ENCODE peak calls at places on chromosomes 13 and 19, in ten cellular contexts. One of them, this sample, is unnamed.

GRCh38 chr19:54502518-54503048 is at the start of gene LAIR2:
- ATAC-seq in HCT116: no peak
- ATAC-seq in upper lobe of left lung: no peak
- ATAC-seq in IMR-90: no peak
- ATAC-seq in gastrocnemius medialis: no peak
- ATAC-seq in right lobe of liver: no peak
- ATAC-seq in body of pancreas: no peak
- ATAC-seq in heart left ventricle: no peak
- ATAC-seq in HepG2: no peak
- ATAC-seq in K562: no peak
- ATAC-seq in this sample: no peak

GRCh38 chr19:782195-783043 is 14.8 kb upstream of the PTBP1 start:
- ATAC-seq in upper lobe of left lung: peak; percentile 42
- ATAC-seq in right lobe of liver: peak; percentile 55
- ATAC-seq in gastrocnemius medialis: peak; percentile 27
- ATAC-seq in IMR-90: peak; percentile 69
- ATAC-seq in body of pancreas: peak; percentile 82
- ATAC-seq in heart left ventricle: no peak
- ATAC-seq in HepG2: peak; percentile 85
- ATAC-seq in K562: peak; percentile 38
- ATAC-seq in HCT116: peak; percentile 77
- ATAC-seq in this sample: peak; percentile 18

GRCh38 chr13:100673831-100674362 is 698 bp downstream of the TMTC4 start:
- ATAC-seq in gastrocnemius medialis: peak; percentile 57
- ATAC-seq in HepG2: peak; percentile 8
- ATAC-seq in right lobe of liver: peak; percentile 20
- ATAC-seq in body of pancreas: peak; percentile 44
- ATAC-seq in heart left ventricle: no peak
- ATAC-seq in IMR-90: peak; percentile 11
- ATAC-seq in HCT116: peak; percentile 8
- ATAC-seq in upper lobe of left lung: peak; percentile 58
- ATAC-seq in K562: peak; percentile 38
- ATAC-seq in this sample: peak; percentile 42

GRCh38 chr13:33262069-33262487 is 23.5 kb downstream of the STARD13 start:
- ATAC-seq in right lobe of liver: peak; percentile 64
- ATAC-seq in HepG2: peak; percentile 86
- ATAC-seq in K562: no peak
- ATAC-seq in gastrocnemius medialis: peak; percentile 76
- ATAC-seq in HCT116: peak; percentile 98
- ATAC-seq in heart left ventricle: no peak
- ATAC-seq in IMR-90: peak; percentile 12
- ATAC-seq in upper lobe of left lung: peak; percentile 18
- ATAC-seq in body of pancreas: peak; percentile 57
- ATAC-seq in this sample: no peak

GRCh38 chr13:50129923-50130685 is 114.9 kb downstream of the KCNRG start:
- ATAC-seq in heart left ventricle: peak; percentile 42
- ATAC-seq in gastrocnemius medialis: no peak
- ATAC-seq in K562: no peak
- ATAC-seq in right lobe of liver: peak; percentile 5
- ATAC-seq in HepG2: peak; percentile 46
- ATAC-seq in body of pancreas: no peak
- ATAC-seq in HCT116: peak; percentile 21
- ATAC-seq in IMR-90: peak; percentile 12
- ATAC-seq in upper lobe of left lung: peak; percentile 62
- ATAC-seq in this sample: peak; percentile 31

GRCh38 chr13:63110431-63110830 is 1694.8 kb upstream of the PCDH20 start:
- ATAC-seq in IMR-90: peak; percentile 17
- ATAC-seq in HCT116: no peak
- ATAC-seq in right lobe of liver: no peak
- ATAC-seq in heart left ventricle: no peak
- ATAC-seq in K562: no peak
- ATAC-seq in gastrocnemius medialis: no peak
- ATAC-seq in HepG2: no peak
- ATAC-seq in upper lobe of left lung: no peak
- ATAC-seq in body of pancreas: no peak
- ATAC-seq in this sample: no peak

GRCh38 chr19:18777156-18777724 is 13.9 kb downstream of the COMP start:
- ATAC-seq in heart left ventricle: no peak
- ATAC-seq in IMR-90: no peak
- ATAC-seq in body of pancreas: no peak
- ATAC-seq in HCT116: no peak
- ATAC-seq in K562: no peak
- ATAC-seq in HepG2: no peak
- ATAC-seq in right lobe of liver: no peak
- ATAC-seq in upper lobe of left lung: no peak
- ATAC-seq in gastrocnemius medialis: peak; percentile 18
- ATAC-seq in this sample: no peak

GRCh38 chr13:112891477-112892401 is 77.3 kb upstream of the MCF2L start:
- ATAC-seq in right lobe of liver: no peak
- ATAC-seq in body of pancreas: no peak
- ATAC-seq in HepG2: no peak
- ATAC-seq in gastrocnemius medialis: no peak
- ATAC-seq in HCT116: no peak
- ATAC-seq in K562: no peak
- ATAC-seq in upper lobe of left lung: no peak
- ATAC-seq in IMR-90: no peak
- ATAC-seq in heart left ventricle: no peak
- ATAC-seq in this sample: no peak

GRCh38 chr13:32039488-32040013 is 8.0 kb downstream of the FRY start:
- ATAC-seq in HCT116: no peak
- ATAC-seq in right lobe of liver: no peak
- ATAC-seq in K562: no peak
- ATAC-seq in body of pancreas: no peak
- ATAC-seq in heart left ventricle: no peak
- ATAC-seq in gastrocnemius medialis: no peak
- ATAC-seq in upper lobe of left lung: no peak
- ATAC-seq in HepG2: no peak
- ATAC-seq in IMR-90: peak; percentile 78
- ATAC-seq in this sample: no peak

GRCh38 chr19:55545913-55546495 is 661 bp upstream of the SBK3 start:
- ATAC-seq in K562: no peak
- ATAC-seq in HepG2: peak; percentile 34
- ATAC-seq in IMR-90: no peak
- ATAC-seq in heart left ventricle: peak; percentile 89
- ATAC-seq in upper lobe of left lung: no peak
- ATAC-seq in HCT116: no peak
- ATAC-seq in gastrocnemius medialis: peak; percentile 54
- ATAC-seq in right lobe of liver: peak; percentile 26
- ATAC-seq in body of pancreas: no peak
- ATAC-seq in this sample: no peak

GRCh38 chr13:36362251-36362650 is 16.1 kb upstream of the SPART start:
- ATAC-seq in HCT116: no peak
- ATAC-seq in gastrocnemius medialis: peak; percentile 61
- ATAC-seq in K562: no peak
- ATAC-seq in upper lobe of left lung: peak; percentile 88
- ATAC-seq in IMR-90: peak; percentile 94
- ATAC-seq in right lobe of liver: peak; percentile 16
- ATAC-seq in body of pancreas: peak; percentile 40
- ATAC-seq in heart left ventricle: no peak
- ATAC-seq in HepG2: no peak
- ATAC-seq in this sample: peak; percentile 74

GRCh38 chr19:2079865-2080301 is 16.2 kb downstream of the MOB3A start:
- ATAC-seq in gastrocnemius medialis: no peak
- ATAC-seq in right lobe of liver: no peak
- ATAC-seq in upper lobe of left lung: no peak
- ATAC-seq in body of pancreas: no peak
- ATAC-seq in HepG2: no peak
- ATAC-seq in HCT116: no peak
- ATAC-seq in heart left ventricle: no peak
- ATAC-seq in K562: no peak
- ATAC-seq in IMR-90: no peak
- ATAC-seq in this sample: no peak

GRCh38 chr19:48573163-48573505 is 21.2 kb downstream of the SULT2B1 start:
- ATAC-seq in right lobe of liver: no peak
- ATAC-seq in upper lobe of left lung: no peak
- ATAC-seq in IMR-90: no peak
- ATAC-seq in heart left ventricle: peak; percentile 49
- ATAC-seq in body of pancreas: no peak
- ATAC-seq in HCT116: no peak
- ATAC-seq in gastrocnemius medialis: no peak
- ATAC-seq in HepG2: peak; percentile 14
- ATAC-seq in K562: no peak
- ATAC-seq in this sample: no peak

GRCh38 chr19:54434862-54435174 is 14.2 kb upstream of the LENG8 start:
- ATAC-seq in body of pancreas: no peak
- ATAC-seq in gastrocnemius medialis: no peak
- ATAC-seq in HCT116: no peak
- ATAC-seq in HepG2: no peak
- ATAC-seq in heart left ventricle: no peak
- ATAC-seq in upper lobe of left lung: no peak
- ATAC-seq in right lobe of liver: no peak
- ATAC-seq in IMR-90: no peak
- ATAC-seq in K562: no peak
- ATAC-seq in this sample: no peak

GRCh38 chr13:96091932-96092253 is 2.0 kb downstream of the HS6ST3 start:
- ATAC-seq in HepG2: no peak
- ATAC-seq in IMR-90: no peak
- ATAC-seq in gastrocnemius medialis: no peak
- ATAC-seq in upper lobe of left lung: no peak
- ATAC-seq in K562: no peak
- ATAC-seq in HCT116: no peak
- ATAC-seq in heart left ventricle: no peak
- ATAC-seq in body of pancreas: no peak
- ATAC-seq in right lobe of liver: no peak
- ATAC-seq in this sample: no peak

GRCh38 chr13:96089139-96089538 is 768 bp upstream of the HS6ST3 start:
- ATAC-seq in right lobe of liver: no peak
- ATAC-seq in HepG2: no peak
- ATAC-seq in body of pancreas: no peak
- ATAC-seq in K562: no peak
- ATAC-seq in upper lobe of left lung: no peak
- ATAC-seq in IMR-90: no peak
- ATAC-seq in HCT116: no peak
- ATAC-seq in heart left ventricle: no peak
- ATAC-seq in gastrocnemius medialis: no peak
- ATAC-seq in this sample: no peak

GRCh38 chr13:96091164-96091931 is 1.4 kb downstream of the HS6ST3 start:
- ATAC-seq in K562: no peak
- ATAC-seq in IMR-90: no peak
- ATAC-seq in body of pancreas: peak; percentile 14
- ATAC-seq in right lobe of liver: peak; percentile 36
- ATAC-seq in HepG2: peak; percentile 60
- ATAC-seq in gastrocnemius medialis: peak; percentile 35
- ATAC-seq in heart left ventricle: no peak
- ATAC-seq in upper lobe of left lung: peak; percentile 34
- ATAC-seq in HCT116: no peak
- ATAC-seq in this sample: peak; percentile 31

GRCh38 chr13:96090240-96091101 is 564 bp downstream of the HS6ST3 start:
- ATAC-seq in IMR-90: peak; percentile 75
- ATAC-seq in body of pancreas: peak; percentile 55
- ATAC-seq in HepG2: peak; percentile 59
- ATAC-seq in gastrocnemius medialis: peak; percentile 46
- ATAC-seq in upper lobe of left lung: peak; percentile 44
- ATAC-seq in HCT116: peak; percentile 68
- ATAC-seq in right lobe of liver: peak; percentile 28
- ATAC-seq in K562: no peak
- ATAC-seq in heart left ventricle: no peak
- ATAC-seq in this sample: peak; percentile 30

GRCh38 chr13:96089749-96090239 is at the start of gene HS6ST3:
- ATAC-seq in right lobe of liver: peak; percentile 86
- ATAC-seq in IMR-90: peak; percentile 65
- ATAC-seq in K562: peak; percentile 21
- ATAC-seq in HepG2: peak; percentile 79
- ATAC-seq in HCT116: peak; percentile 91
- ATAC-seq in body of pancreas: peak; percentile 86
- ATAC-seq in upper lobe of left lung: peak; percentile 16
- ATAC-seq in gastrocnemius medialis: peak; percentile 27
- ATAC-seq in heart left ventricle: no peak
- ATAC-seq in this sample: peak; percentile 49
- H3K27me3 ChIP-seq in right lobe of liver: no peaks in the 10 kb centered on the region
- H3K27me3 ChIP-seq in IMR-90: peaks cover 48% of the 10 kb centered on the region
- H3K27me3 ChIP-seq in K562: peaks cover 16% of the 10 kb centered on the region
- H3K27me3 ChIP-seq in HepG2: peaks cover 36% of the 10 kb centered on the region
- H3K27me3 ChIP-seq in HCT116: peaks cover 60% of the 10 kb centered on the region
- H3K27me3 ChIP-seq in body of pancreas: no peaks in the 10 kb centered on the region
- H3K27me3 ChIP-seq in upper lobe of left lung: no peaks in the 10 kb centered on the region
- H3K27me3 ChIP-seq in gastrocnemius medialis: peaks cover 33% of the 10 kb centered on the region
- H3K27me3 ChIP-seq in heart left ventricle: peaks cover 15% of the 10 kb centered on the region
- H3K27me3 ChIP-seq in this sample: peaks cover 85% of the 10 kb centered on the region

DNA sequence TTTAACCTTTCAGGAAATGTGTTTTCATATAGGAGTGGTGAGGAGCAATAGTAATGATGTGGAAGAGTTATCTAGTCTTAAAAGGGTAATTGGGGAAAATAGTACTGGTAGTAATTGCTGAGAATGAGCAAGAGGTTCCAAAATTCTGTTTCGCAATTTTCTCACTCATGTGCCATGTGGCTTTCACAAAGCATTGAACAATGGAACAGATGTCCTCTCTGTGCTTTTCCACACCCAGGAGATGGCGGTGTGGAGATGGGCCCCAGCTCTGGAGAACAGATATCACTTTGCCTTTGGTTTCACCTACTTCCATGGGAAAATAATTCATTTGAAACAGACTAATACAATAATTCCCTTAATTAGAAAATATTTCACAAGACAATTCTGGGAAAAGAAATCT is 170.0 kb upstream of the SLC10A2 start:
- ATAC-seq in HCT116: no peak
- ATAC-seq in right lobe of liver: no peak
- ATAC-seq in body of pancreas: no peak
- ATAC-seq in K562: no peak
- ATAC-seq in heart left ventricle: no peak
- ATAC-seq in gastrocnemius medialis: no peak
- ATAC-seq in upper lobe of left lung: no peak
- ATAC-seq in HepG2: no peak
- ATAC-seq in IMR-90: no peak
- ATAC-seq in this sample: no peak
- TF ChIP-seq CTCF in HCT116: no peak
- TF ChIP-seq CTCF in right lobe of liver: no peak
- TF ChIP-seq CTCF in body of pancreas: no peak
- TF ChIP-seq CTCF in K562: no peak
- TF ChIP-seq CTCF in heart left ventricle: no peak
- TF ChIP-seq CTCF in gastrocnemius medialis: no peak
- TF ChIP-seq CTCF in upper lobe of left lung: no peak
- TF ChIP-seq CTCF in HepG2: no peak
- TF ChIP-seq CTCF in IMR-90: no peak
- TF ChIP-seq CTCF in this sample: no peak

GRCh38 chr19:21396893-21397572 is at the start of gene ZNF493:
- ATAC-seq in HepG2: peak; percentile 100
- ATAC-seq in IMR-90: peak; percentile 100
- ATAC-seq in upper lobe of left lung: peak; percentile 100
- ATAC-seq in gastrocnemius medialis: peak; percentile 100
- ATAC-seq in right lobe of liver: peak; percentile 100
- ATAC-seq in heart left ventricle: peak; percentile 100
- ATAC-seq in K562: peak; percentile 100
- ATAC-seq in body of pancreas: peak; percentile 100
- ATAC-seq in HCT116: peak; percentile 99
- ATAC-seq in this sample: peak; percentile 100
- TF ChIP-seq POLR2A in HepG2: peak; percentile 87
- TF ChIP-seq POLR2A in IMR-90: peak; percentile 51
- TF ChIP-seq POLR2A in upper lobe of left lung: no peak
- TF ChIP-seq POLR2A in gastrocnemius medialis: peak; percentile 53
- TF ChIP-seq POLR2A in right lobe of liver: peak; percentile 63
- TF ChIP-seq POLR2A in heart left ventricle: no peak
- TF ChIP-seq POLR2A in K562: peak; percentile 87
- TF ChIP-seq POLR2A in body of pancreas: peak; percentile 62
- TF ChIP-seq POLR2A in HCT116: no peak
- TF ChIP-seq POLR2A in this sample: no peak

DNA sequence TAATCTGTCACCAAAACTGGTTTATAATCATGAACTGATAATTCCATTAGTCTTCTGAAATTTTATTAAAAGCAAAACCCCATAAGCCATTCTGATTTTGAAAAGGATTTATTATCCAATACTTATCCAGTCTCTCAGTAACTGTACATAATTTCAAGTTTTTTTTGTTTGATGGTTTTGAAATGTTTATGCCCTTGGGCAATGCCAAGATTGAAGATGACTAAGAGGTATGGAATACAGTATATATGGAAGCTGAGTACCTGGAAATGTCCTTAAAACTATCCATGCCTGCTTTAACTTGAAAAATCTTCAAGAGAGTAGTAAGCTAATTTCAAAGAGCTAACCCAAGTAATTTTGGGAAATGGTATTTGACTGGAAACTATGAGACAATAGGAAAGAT is 1.8 kb upstream of the NEK5 start:
- ATAC-seq in gastrocnemius medialis: no peak
- ATAC-seq in heart left ventricle: no peak
- ATAC-seq in HCT116: no peak
- ATAC-seq in right lobe of liver: no peak
- ATAC-seq in body of pancreas: no peak
- ATAC-seq in HepG2: no peak
- ATAC-seq in IMR-90: no peak
- ATAC-seq in K562: no peak
- ATAC-seq in upper lobe of left lung: no peak
- ATAC-seq in this sample: no peak
- H3K27me3 ChIP-seq in gastrocnemius medialis: no peaks in the 10 kb centered on the region
- H3K27me3 ChIP-seq in heart left ventricle: no peaks in the 10 kb centered on the region
- H3K27me3 ChIP-seq in HCT116: no peaks in the 10 kb centered on the region
- H3K27me3 ChIP-seq in right lobe of liver: no peaks in the 10 kb centered on the region
- H3K27me3 ChIP-seq in body of pancreas: no peaks in the 10 kb centered on the region
- H3K27me3 ChIP-seq in HepG2: no peaks in the 10 kb centered on the region
- H3K27me3 ChIP-seq in IMR-90: no peaks in the 10 kb centered on the region
- H3K27me3 ChIP-seq in K562: no peaks in the 10 kb centered on the region
- H3K27me3 ChIP-seq in upper lobe of left lung: no peaks in the 10 kb centered on the region
- H3K27me3 ChIP-seq in this sample: no peaks in the 10 kb centered on the region